ENCODE peak calls at places on chromosomes 11 and 22, in nine cellular contexts. X is aorta, Z is brain microvascular endothelial cell, L is AML-193, D is H54, S is pons, U is pancreas, G is psoas muscle, F is NCI-H1694 treated with DMSO at 0.1 percent for 48 hours. Y is an unnamed sample.
A peak's percentile ranks its signal among the peaks of the same experiment; 100 is the strongest.

GRCh38 chr11:78940500-78941225 is 366.0 kb upstream of the NARS2 start:
- DNase-seq in Z (no peak), G (no peak), L (no peak), D (no peak), S (no peak), U (no peak), F (no peak), X (no peak), Y (peak; percentile 54)

GRCh38 chr22:29245626-29246385 is 22.0 kb downstream of the RHBDD3 start:
- DNase-seq in L (peak; percentile 52), Z (peak; percentile 53), S (peak; percentile 48), G (peak; percentile 63), F (peak; percentile 45), D (peak; percentile 62), U (peak; percentile 52), X (peak; percentile 88), Y (peak; percentile 72)

GRCh38 chr11:77147668-77148321 is 19.7 kb downstream of the MYO7A start:
- DNase-seq in G (no peak), F (peak; percentile 93), U (no peak), S (no peak), Z (no peak), L (no peak), D (no peak), X (no peak), Y (no peak)

GRCh38 chr11:113373981-113374560 is 13.5 kb upstream of the ANKK1 start:
- DNase-seq in F (no peak), U (no peak), X (no peak), S (no peak), L (no peak), D (no peak), Z (no peak), G (no peak), Y (no peak)

GRCh38 chr22:39290724-39291161 is 28.7 kb downstream of the RPL3 start:
- DNase-seq in L (no peak), S (no peak), D (peak; percentile 69), U (peak; percentile 91), F (no peak), X (no peak), Z (peak; percentile 45), G (peak; percentile 79), Y (no peak)

GRCh38 chr22:36405221-36405631 is 17.5 kb upstream of the MYH9 start:
- DNase-seq in D (no peak), F (no peak), Z (no peak), X (no peak), S (no peak), U (no peak), L (peak; percentile 90), G (no peak), Y (no peak)

GRCh38 chr11:7639643-7640025 is 33.7 kb downstream of the CYB5R2 start:
- DNase-seq in U (no peak), X (no peak), G (no peak), S (no peak), Z (no peak), D (no peak), F (no peak), L (no peak), Y (no peak)

GRCh38 chr22:23180893-23181762 is 819 bp downstream of the BCR start:
- DNase-seq in D (no peak), G (peak; percentile 26), Z (no peak), X (peak; percentile 83), L (no peak), U (peak; percentile 33), S (no peak), F (no peak), Y (no peak)

GRCh38 chr11:766106-766940 is 11.0 kb downstream of the GATD1 start:
- DNase-seq in F (no peak), G (no peak), Z (no peak), S (no peak), X (no peak), L (no peak), U (no peak), D (no peak), Y (no peak)

GRCh38 chr11:44637477-44637876 is 72.0 kb downstream of the CD82 start:
- DNase-seq in X (no peak), F (no peak), S (peak; percentile 60), D (no peak), Z (no peak), L (peak; percentile 78), G (no peak), U (no peak), Y (no peak)

GRCh38 chr11:59173964-59174663 is 2.2 kb downstream of the DTX4 start:
- DNase-seq in G (no peak), F (no peak), X (no peak), Z (no peak), D (no peak), U (peak; percentile 71), L (no peak), S (peak; percentile 39), Y (no peak)

GRCh38 chr22:37018815-37019308 is 385 bp downstream of the TST start:
- DNase-seq in X (peak; percentile 87), F (no peak), G (peak; percentile 72), U (peak; percentile 63), D (no peak), S (no peak), L (peak; percentile 27), Z (peak; percentile 19), Y (peak; percentile 48)

GRCh38 chr11:114059278-114059983 is at the start of gene ZBTB16:
- DNase-seq in Z (no peak), G (peak; percentile 90), D (no peak), X (peak; percentile 95), L (peak; percentile 54), F (no peak), S (peak; percentile 91), U (peak; percentile 91), Y (peak; percentile 32)

GRCh38 chr11:77085652-77086051 is 17.0 kb upstream of the OMP start:
- DNase-seq in X (peak; percentile 59), S (no peak), Z (no peak), F (no peak), D (no peak), U (no peak), L (no peak), G (no peak), Y (peak; percentile 2)

GRCh38 chr11:134372961-134373360 is 39.1 kb downstream of the B3GAT1 start:
- DNase-seq in L (no peak), S (peak; percentile 49), G (no peak), U (no peak), Z (no peak), D (no peak), F (peak; percentile 33), X (peak; percentile 34), Y (no peak)

GRCh38 chr11:113365895-113366294 is 21.7 kb upstream of the ANKK1 start:
- DNase-seq in G (no peak), U (no peak), L (no peak), X (no peak), D (no peak), Z (no peak), F (no peak), S (no peak), Y (no peak)

GRCh38 chr22:33440756-33441155 is 382.6 kb upstream of the SYN3 start:
- DNase-seq in D (no peak), L (no peak), S (no peak), G (no peak), Z (no peak), F (no peak), U (no peak), X (no peak), Y (no peak)

GRCh38 chr22:38485783-38486182 is 17.9 kb downstream of the KDELR3 start:
- DNase-seq in S (no peak), D (no peak), L (no peak), G (no peak), F (no peak), Z (no peak), X (no peak), U (no peak), Y (no peak)

GRCh38 chr22:19607198-19608113 is 83.2 kb upstream of the CLDN5 start:
- DNase-seq in G (peak; percentile 58), L (no peak), U (peak; percentile 41), X (no peak), Z (no peak), F (no peak), S (no peak), D (no peak), Y (no peak)

GRCh38 chr22:48782817-48783511 is 1044.7 kb downstream of the BRD1 start:
- DNase-seq in G (no peak), D (no peak), L (no peak), Z (no peak), U (no peak), S (peak; percentile 25), X (no peak), F (peak; percentile 74), Y (no peak)

GRCh38 chr22:24133187-24133965 is 47.9 kb upstream of the SUSD2 start:
- DNase-seq in X (no peak), D (no peak), S (no peak), U (no peak), F (no peak), L (no peak), G (no peak), Z (no peak), Y (no peak)

GRCh38 chr22:50729391-50730012 is 8.5 kb upstream of the ACR start:
- DNase-seq in D (no peak), S (no peak), F (no peak), L (no peak), U (peak; percentile 9), Z (no peak), X (peak; percentile 65), G (no peak), Y (no peak)

GRCh38 chr22:40412441-40412840 is 42.0 kb downstream of the SGSM3 start:
- DNase-seq in Z (no peak), X (no peak), S (peak; percentile 43), U (no peak), L (no peak), G (no peak), F (no peak), D (no peak), Y (no peak)

GRCh38 chr22:22171357-22172218 is 73.0 kb upstream of the VPREB1 start:
- DNase-seq in U (no peak), F (no peak), L (no peak), S (no peak), D (no peak), G (no peak), Z (no peak), X (no peak), Y (no peak)

GRCh38 chr11:47305734-47306483 is 36.0 kb downstream of the MADD start:
- DNase-seq in F (no peak), X (peak; percentile 87), L (no peak), D (no peak), Z (peak; percentile 5), U (no peak), G (peak; percentile 40), S (peak; percentile 73), Y (no peak)

GRCh38 chr22:21623402-21623970 is 6.3 kb downstream of the YDJC start:
- DNase-seq in U (no peak), D (no peak), G (no peak), L (no peak), Z (no peak), F (peak; percentile 68), X (no peak), S (peak; percentile 79), Y (no peak)

GRCh38 chr22:45200862-45201511 is 37.3 kb downstream of the NUP50 start:
- DNase-seq in S (no peak), X (peak; percentile 61), G (no peak), D (no peak), L (no peak), U (no peak), F (no peak), Z (peak; percentile 93), Y (no peak)

GRCh38 chr11:20160425-20161229 is at the start of gene DBX1:
- DNase-seq in L (no peak), S (no peak), X (no peak), Z (no peak), G (no peak), U (no peak), D (no peak), F (no peak), Y (no peak)

GRCh38 chr11:77473001-77473800 is 693 bp downstream of the PAK1 start:
- DNase-seq in D (peak; percentile 58), Z (no peak), X (peak; percentile 84), S (no peak), L (no peak), G (peak; percentile 34), U (peak; percentile 59), F (peak; percentile 4), Y (peak; percentile 63)

GRCh38 chr22:39559456-39560105 is 11.0 kb upstream of the CACNA1I start:
- DNase-seq in L (no peak), Z (no peak), S (no peak), G (no peak), D (peak; percentile 83), F (no peak), X (no peak), U (no peak), Y (peak; percentile 42)

GRCh38 chr22:42500164-42500835 is 19.3 kb downstream of the RRP7A start:
- DNase-seq in X (peak; percentile 93), G (peak; percentile 82), S (peak; percentile 63), D (peak; percentile 45), U (peak; percentile 88), L (peak; percentile 7), F (no peak), Z (peak; percentile 54), Y (peak; percentile 95)